ENCODE peak calls at places on chromosome 3, in five cellular contexts. N, A, Q, F and L are unnamed samples.

GRCh38 chr3:99659965-99660364 is 21.6 kb downstream of the COL8A1 start:
- DNase-seq in N (peak), A (no peak), Q (no peak), F (no peak), L (no peak)

GRCh38 chr3:57007513-57008415 is 52.7 kb upstream of the SPATA12 start:
- DNase-seq in N (peak), A (no peak), Q (peak), F (peak), L (no peak)

GRCh38 chr3:178189854-178190253 is 346.4 kb upstream of the KCNMB2 start:
- DNase-seq in N (no peak), A (no peak), Q (no peak), F (no peak), L (no peak)

GRCh38 chr3:46353639-46354410 is at the start of gene CCR2:
- DNase-seq in N (peak), A (no peak), Q (no peak), F (no peak), L (no peak)

GRCh38 chr3:60669636-60670035 is 581.6 kb downstream of the FHIT start:
- DNase-seq in N (no peak), A (no peak), Q (no peak), F (no peak), L (no peak)

GRCh38 chr3:189563841-189564563 is 67.2 kb upstream of the TP63 start:
- DNase-seq in N (peak), A (no peak), Q (no peak), F (peak), L (no peak)

GRCh38 chr3:118842147-118842863 is 192.3 kb downstream of the IGSF11 start:
- DNase-seq in N (peak), A (no peak), Q (no peak), F (no peak), L (no peak)

GRCh38 chr3:170670504-170670903 is 84.6 kb upstream of the SLC7A14 start:
- DNase-seq in N (no peak), A (no peak), Q (no peak), F (no peak), L (no peak)

GRCh38 chr3:10575601-10576160 is 70.3 kb upstream of the ATP2B2 start:
- DNase-seq in N (no peak), A (no peak), Q (no peak), F (no peak), L (no peak)

GRCh38 chr3:193554790-193555189 is at the start of gene ATP13A4:
- DNase-seq in N (no peak), A (no peak), Q (peak), F (peak), L (no peak)

GRCh38 chr3:14305321-14305720 is 97.1 kb upstream of the SLC6A6 start:
- DNase-seq in N (no peak), A (no peak), Q (no peak), F (no peak), L (no peak)

GRCh38 chr3:12807066-12807465 is 10.6 kb downstream of the CAND2 start:
- DNase-seq in N (no peak), A (no peak), Q (no peak), F (no peak), L (no peak)

GRCh38 chr3:13822042-13822441 is 57.8 kb downstream of the WNT7A start:
- DNase-seq in N (peak), A (no peak), Q (no peak), F (no peak), L (no peak)

GRCh38 chr3:13078158-13078905 is 5.1 kb upstream of the IQSEC1 start:
- DNase-seq in N (no peak), A (no peak), Q (no peak), F (no peak), L (no peak)

GRCh38 chr3:195163719-195164572 is 107.0 kb downstream of the XXYLT1 start:
- DNase-seq in N (no peak), A (no peak), Q (no peak), F (no peak), L (no peak)

GRCh38 chr3:182848906-182849305 is 55.6 kb downstream of the ATP11B start:
- DNase-seq in N (no peak), A (no peak), Q (no peak), F (no peak), L (no peak)

GRCh38 chr3:48548731-48549705 is 7.6 kb downstream of the PFKFB4 start:
- DNase-seq in N (peak), A (peak), Q (no peak), F (peak), L (peak)

GRCh38 chr3:115099115-115099884 is 47.8 kb downstream of the ZBTB20 start:
- DNase-seq in N (peak), A (no peak), Q (no peak), F (no peak), L (no peak)

GRCh38 chr3:157160652-157161480 is 919 bp upstream of the CCNL1 start:
- DNase-seq in N (peak), A (no peak), Q (peak), F (peak), L (no peak)

GRCh38 chr3:46215810-46216414 is 7.8 kb upstream of the CCR1 start:
- DNase-seq in N (peak), A (no peak), Q (no peak), F (peak), L (no peak)

GRCh38 chr3:125172346-125172745 is 40.2 kb downstream of the SLC12A8 start:
- DNase-seq in N (no peak), A (no peak), Q (no peak), F (no peak), L (no peak)

GRCh38 chr3:48427630-48427962 is 2.3 kb downstream of the PLXNB1 start:
- DNase-seq in N (no peak), A (no peak), Q (no peak), F (peak), L (no peak)

GRCh38 chr3:127856801-127857200 is 34.5 kb upstream of the MGLL start:
- DNase-seq in N (no peak), A (no peak), Q (no peak), F (no peak), L (no peak)

GRCh38 chr3:183576487-183577107 is 21.1 kb upstream of the KLHL6 start:
- DNase-seq in N (peak), A (no peak), Q (no peak), F (no peak), L (peak)

GRCh38 chr3:147298511-147298982 is 107.8 kb downstream of the ZIC4 start:
- DNase-seq in N (peak), A (no peak), Q (peak), F (peak), L (no peak)

GRCh38 chr3:37862219-37862711 is 585 bp downstream of the CTDSPL start:
- DNase-seq in N (peak), A (peak), Q (peak), F (peak), L (no peak)

GRCh38 chr3:45480218-45480617 is 91.8 kb downstream of the LARS2 start:
- DNase-seq in N (peak), A (no peak), Q (no peak), F (peak), L (no peak)

GRCh38 chr3:119098620-119099222 is 47.2 kb upstream of the TEX55 start:
- DNase-seq in N (peak), A (peak), Q (peak), F (peak), L (no peak)

GRCh38 chr3:177705976-177706866 is 508.9 kb upstream of the TBL1XR1 start:
- DNase-seq in N (peak), A (no peak), Q (no peak), F (peak), L (no peak)

GRCh38 chr3:11655188-11655928 is 11.6 kb upstream of the VGLL4 start:
- DNase-seq in N (no peak), A (no peak), Q (peak), F (no peak), L (no peak)

GRCh38 chr3:147393261-147393964 is 12.9 kb downstream of the ZIC4 start:
- DNase-seq in N (no peak), A (peak), Q (no peak), F (no peak), L (no peak)

GRCh38 chr3:134871818-134872217 is 76.8 kb downstream of the EPHB1 start:
- DNase-seq in N (no peak), A (no peak), Q (no peak), F (no peak), L (no peak)

GRCh38 chr3:161347726-161348125 is 23.6 kb downstream of the SPTSSB start:
- DNase-seq in N (peak), A (no peak), Q (no peak), F (no peak), L (no peak)

GRCh38 chr3:161350916-161351315 is 20.4 kb downstream of the SPTSSB start:
- DNase-seq in N (peak), A (no peak), Q (no peak), F (no peak), L (no peak)

GRCh38 chr3:161351330-161351729 is 20.0 kb downstream of the SPTSSB start:
- DNase-seq in N (no peak), A (no peak), Q (no peak), F (no peak), L (no peak)

GRCh38 chr3:161349529-161350278 is 21.6 kb downstream of the SPTSSB start:
- DNase-seq in N (peak), A (no peak), Q (peak), F (no peak), L (no peak)

DNA sequence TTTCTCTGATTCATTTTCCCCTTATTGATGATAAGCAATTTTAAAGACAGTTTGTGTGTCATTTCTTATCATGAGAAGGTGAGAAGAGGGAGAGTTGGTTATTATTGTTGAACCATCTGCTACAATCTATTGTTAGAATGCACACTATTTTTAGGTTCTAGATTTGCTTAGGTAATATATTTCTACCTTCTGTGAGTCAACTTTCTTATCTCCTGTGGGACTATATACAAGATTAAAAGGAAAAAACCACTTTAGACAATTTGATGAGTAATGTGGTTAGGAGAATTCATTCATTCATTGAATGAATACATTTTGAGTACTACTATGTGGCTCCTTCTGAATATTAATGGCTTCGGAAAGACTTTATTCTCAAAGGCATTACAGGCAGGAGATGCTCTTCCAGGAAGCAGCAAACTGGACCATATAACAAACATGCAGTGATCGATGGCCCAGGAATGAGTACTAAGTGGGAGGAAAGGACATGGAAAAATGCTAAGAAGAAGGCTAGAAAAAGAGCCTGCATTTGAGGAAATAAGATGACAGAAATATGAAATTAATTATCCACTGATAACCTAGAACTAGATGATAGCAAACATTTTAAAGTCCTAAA is 22.4 kb downstream of the SPTSSB start:
- DNase-seq in N (peak), A (no peak), Q (no peak), F (no peak), L (no peak)
- TF ChIP-seq CTCF in N (no peak), A (no peak), Q (no peak), F (no peak), L (no peak)

DNA sequence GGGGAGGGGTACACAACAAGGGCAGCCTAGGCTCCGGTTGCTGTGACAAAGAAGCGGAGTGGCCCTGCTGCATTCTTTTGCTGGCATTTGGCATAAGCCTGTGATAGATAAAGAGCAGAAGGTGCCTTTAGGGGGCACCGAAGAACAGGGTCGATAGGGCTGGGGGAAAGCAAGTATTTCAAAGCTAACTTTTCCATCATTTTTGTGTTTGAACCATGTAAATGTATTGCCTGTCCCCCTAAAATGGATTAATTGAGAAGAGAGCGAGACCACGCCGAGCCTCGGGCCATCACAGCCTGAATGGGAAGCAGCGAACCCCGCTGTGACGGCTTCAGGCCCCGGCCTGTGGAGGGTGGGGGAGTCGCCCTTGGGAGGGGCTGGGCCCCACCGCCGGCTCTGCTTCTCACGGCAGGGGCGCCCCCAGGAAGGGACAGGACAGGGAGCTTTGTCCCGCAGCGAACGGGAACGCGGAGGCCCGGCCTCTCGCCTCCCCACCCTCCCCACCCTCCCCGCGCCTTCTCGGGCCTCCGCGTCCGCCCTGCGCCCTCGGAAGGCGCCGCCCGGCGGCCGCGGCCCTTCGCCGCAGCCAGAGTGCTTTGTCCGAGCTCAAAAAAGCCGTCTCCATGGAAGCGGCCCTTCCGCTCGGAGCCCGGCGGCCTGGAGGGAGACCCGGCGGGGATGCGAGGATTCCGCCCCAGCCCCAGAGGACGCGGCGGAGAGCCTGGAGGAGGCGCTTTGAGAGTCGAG is 32.4 kb upstream of the ALDH1L1 start:
- DNase-seq in N (peak), A (peak), Q (peak), F (peak), L (no peak)
- TF ChIP-seq CTCF in N (peak), A (peak), Q (peak), F (no peak), L (no peak)

DNA sequence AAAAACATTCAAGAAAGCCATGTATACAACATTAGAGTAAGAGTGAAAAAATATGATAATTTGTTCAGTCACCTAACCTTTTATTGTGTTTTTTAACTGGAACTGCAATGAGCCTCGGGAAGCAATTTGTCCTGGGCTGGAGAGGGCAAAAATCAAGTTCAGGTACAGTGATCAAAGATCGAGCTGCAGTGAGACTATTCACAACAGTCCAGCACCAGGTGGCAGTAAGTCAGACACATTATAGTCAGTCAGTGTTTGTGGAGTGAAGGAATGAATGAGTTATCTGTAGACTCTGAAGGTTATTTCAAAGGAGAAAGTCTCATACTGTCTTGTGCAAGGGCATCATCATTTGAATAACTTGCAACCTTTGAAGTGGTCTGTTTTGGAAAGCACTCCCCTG is 116.6 kb downstream of the CHDH start:
- DNase-seq in N (no peak), A (no peak), Q (no peak), F (peak), L (no peak)
- TF ChIP-seq CTCF in N (no peak), A (no peak), Q (no peak), F (no peak), L (no peak)

DNA sequence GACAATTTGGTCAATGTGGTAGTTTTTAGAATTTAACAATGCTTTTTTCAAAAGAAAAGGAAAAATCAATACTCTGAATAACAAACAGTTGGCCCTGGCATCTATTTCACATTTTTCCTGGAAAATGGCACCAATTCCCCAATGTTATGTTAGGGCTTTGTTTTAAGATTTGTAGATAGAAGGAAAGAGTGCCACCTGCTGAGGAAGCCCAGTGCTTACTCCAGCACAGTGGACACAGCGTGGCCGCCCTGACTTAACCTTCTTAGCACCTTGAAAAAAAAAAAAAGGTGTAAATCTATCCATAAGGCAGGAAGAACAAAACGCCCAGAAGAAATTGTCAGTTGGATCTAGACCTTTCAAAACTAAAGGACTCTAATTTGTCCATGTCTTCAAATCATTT is 110.7 kb upstream of the CNTN4 start:
- DNase-seq in N (peak), A (peak), Q (no peak), F (peak), L (peak)
- TF ChIP-seq CTCF in N (no peak), A (peak), Q (no peak), F (no peak), L (peak)

GRCh38 chr3:133277813-133278212 is 122.0 kb upstream of the BFSP2 start:
- DNase-seq in N (peak), A (no peak), Q (no peak), F (no peak), L (no peak)

GRCh38 chr3:133276594-133276993 is 123.3 kb upstream of the BFSP2 start:
- DNase-seq in N (no peak), A (no peak), Q (no peak), F (no peak), L (no peak)

GRCh38 chr3:133273346-133273745 is 126.5 kb upstream of the BFSP2 start:
- DNase-seq in N (no peak), A (no peak), Q (no peak), F (no peak), L (no peak)

GRCh38 chr3:133271491-133271890 is 128.4 kb upstream of the BFSP2 start:
- DNase-seq in N (peak), A (no peak), Q (no peak), F (no peak), L (no peak)

GRCh38 chr3:133274477-133274876 is 125.4 kb upstream of the BFSP2 start:
- DNase-seq in N (no peak), A (no peak), Q (no peak), F (no peak), L (no peak)
- TF ChIP-seq CTCF in N (no peak), A (no peak), Q (no peak), F (no peak), L (no peak)

GRCh38 chr3:25027639-25028038 is 400.4 kb upstream of the RARB start:
- DNase-seq in N (no peak), A (no peak), Q (no peak), F (no peak), L (no peak)

GRCh38 chr3:25018909-25019308 is 409.2 kb upstream of the RARB start:
- DNase-seq in N (no peak), A (no peak), Q (no peak), F (no peak), L (no peak)

GRCh38 chr3:25019506-25019905 is 408.6 kb upstream of the RARB start:
- DNase-seq in N (no peak), A (no peak), Q (no peak), F (no peak), L (no peak)

GRCh38 chr3:25021816-25022215 is 406.2 kb upstream of the RARB start:
- DNase-seq in N (peak), A (no peak), Q (no peak), F (peak), L (no peak)
- TF ChIP-seq CTCF in N (peak), A (peak), Q (peak), F (no peak), L (peak)

GRCh38 chr3:72811551-72811950 is 36.7 kb downstream of the SHQ1 start:
- DNase-seq in N (no peak), A (no peak), Q (no peak), F (no peak), L (no peak)
- TF ChIP-seq CTCF in N (no peak), A (no peak), Q (no peak), F (no peak), L (no peak)

GRCh38 chr3:51722362-51722761 is 15.5 kb downstream of the GRM2 start:
- DNase-seq in N (no peak), A (no peak), Q (no peak), F (no peak), L (no peak)
- TF ChIP-seq CTCF in N (no peak), A (no peak), Q (no peak), F (no peak), L (peak)